ENCODE peak calls at places on chromosome 20, in seven cellular contexts. One of them, this sample, is unnamed.

GRCh38 chr20:22557403-22558276 is 26.7 kb downstream of the FOXA2 start:
- DNase-seq in astrocyte of the cerebellum: no peak
- DNase-seq in lung microvascular endothelial cell: no peak
- DNase-seq in ACHN: no peak
- DNase-seq in HepG2: no peak
- DNase-seq in Calu3: no peak
- DNase-seq in AG08396: no peak
- DNase-seq in this sample: no peak

GRCh38 chr20:43188861-43189613 is 669 bp downstream of the PTPRT start:
- DNase-seq in astrocyte of the cerebellum: no peak
- DNase-seq in lung microvascular endothelial cell: no peak
- DNase-seq in ACHN: no peak
- DNase-seq in HepG2: no peak
- DNase-seq in Calu3: no peak
- DNase-seq in AG08396: peak; percentile 13
- DNase-seq in this sample: no peak

GRCh38 chr20:20821496-20822260 is 109.2 kb upstream of the RALGAPA2 start:
- DNase-seq in astrocyte of the cerebellum: no peak
- DNase-seq in lung microvascular endothelial cell: no peak
- DNase-seq in ACHN: no peak
- DNase-seq in HepG2: no peak
- DNase-seq in Calu3: no peak
- DNase-seq in AG08396: no peak
- DNase-seq in this sample: no peak

GRCh38 chr20:24160563-24161355 is 172.2 kb upstream of the GGTLC1 start:
- DNase-seq in astrocyte of the cerebellum: peak; percentile 76
- DNase-seq in lung microvascular endothelial cell: peak; percentile 61
- DNase-seq in ACHN: peak; percentile 38
- DNase-seq in HepG2: peak; percentile 39
- DNase-seq in Calu3: peak; percentile 10
- DNase-seq in AG08396: peak; percentile 63
- DNase-seq in this sample: peak; percentile 74

GRCh38 chr20:57076951-57077350 is 189.5 kb downstream of the BMP7 start:
- DNase-seq in astrocyte of the cerebellum: no peak
- DNase-seq in lung microvascular endothelial cell: no peak
- DNase-seq in ACHN: no peak
- DNase-seq in HepG2: no peak
- DNase-seq in Calu3: no peak
- DNase-seq in AG08396: no peak
- DNase-seq in this sample: no peak

GRCh38 chr20:18738055-18738454 is 75.5 kb upstream of the SCP2D1 start:
- DNase-seq in astrocyte of the cerebellum: no peak
- DNase-seq in lung microvascular endothelial cell: no peak
- DNase-seq in ACHN: no peak
- DNase-seq in HepG2: no peak
- DNase-seq in Calu3: peak; percentile 4
- DNase-seq in AG08396: no peak
- DNase-seq in this sample: peak; percentile 24

GRCh38 chr20:49377326-49377725 is 99.5 kb upstream of the ZNFX1 start:
- DNase-seq in astrocyte of the cerebellum: no peak
- DNase-seq in lung microvascular endothelial cell: no peak
- DNase-seq in ACHN: no peak
- DNase-seq in HepG2: no peak
- DNase-seq in Calu3: no peak
- DNase-seq in AG08396: no peak
- DNase-seq in this sample: no peak

GRCh38 chr20:41004561-41005360 is 23.9 kb upstream of the TOP1 start:
- DNase-seq in astrocyte of the cerebellum: no peak
- DNase-seq in lung microvascular endothelial cell: peak; percentile 47
- DNase-seq in ACHN: no peak
- DNase-seq in HepG2: no peak
- DNase-seq in Calu3: no peak
- DNase-seq in AG08396: no peak
- DNase-seq in this sample: no peak

GRCh38 chr20:57654998-57655811 is 35.0 kb upstream of the ZBP1 start:
- DNase-seq in astrocyte of the cerebellum: no peak
- DNase-seq in lung microvascular endothelial cell: no peak
- DNase-seq in ACHN: no peak
- DNase-seq in HepG2: no peak
- DNase-seq in Calu3: peak; percentile 20
- DNase-seq in AG08396: peak; percentile 10
- DNase-seq in this sample: no peak

GRCh38 chr20:60035486-60035885 is 77.3 kb downstream of the CDH26 start:
- DNase-seq in astrocyte of the cerebellum: no peak
- DNase-seq in lung microvascular endothelial cell: no peak
- DNase-seq in ACHN: no peak
- DNase-seq in HepG2: no peak
- DNase-seq in Calu3: no peak
- DNase-seq in AG08396: no peak
- DNase-seq in this sample: no peak

GRCh38 chr20:41494451-41494850 is 123.7 kb downstream of the CHD6 start:
- DNase-seq in astrocyte of the cerebellum: no peak
- DNase-seq in lung microvascular endothelial cell: no peak
- DNase-seq in ACHN: no peak
- DNase-seq in HepG2: no peak
- DNase-seq in Calu3: no peak
- DNase-seq in AG08396: no peak
- DNase-seq in this sample: no peak

GRCh38 chr20:31833130-31833930 is 12.1 kb downstream of the FOXS1 start:
- DNase-seq in astrocyte of the cerebellum: no peak
- DNase-seq in lung microvascular endothelial cell: peak; percentile 69
- DNase-seq in ACHN: peak; percentile 57
- DNase-seq in HepG2: peak; percentile 74
- DNase-seq in Calu3: peak; percentile 84
- DNase-seq in AG08396: peak; percentile 63
- DNase-seq in this sample: peak; percentile 79

GRCh38 chr20:24993337-24994185 is 1.0 kb upstream of the APMAP start:
- DNase-seq in astrocyte of the cerebellum: peak; percentile 37
- DNase-seq in lung microvascular endothelial cell: peak; percentile 65
- DNase-seq in ACHN: peak; percentile 62
- DNase-seq in HepG2: peak; percentile 57
- DNase-seq in Calu3: no peak
- DNase-seq in AG08396: peak; percentile 54
- DNase-seq in this sample: peak; percentile 42

GRCh38 chr20:881051-881820 is 34.9 kb downstream of the ANGPT4 start:
- DNase-seq in astrocyte of the cerebellum: no peak
- DNase-seq in lung microvascular endothelial cell: no peak
- DNase-seq in ACHN: peak; percentile 52
- DNase-seq in HepG2: no peak
- DNase-seq in Calu3: peak; percentile 58
- DNase-seq in AG08396: peak; percentile 37
- DNase-seq in this sample: no peak

GRCh38 chr20:48398506-48399449 is 429.0 kb downstream of the PREX1 start:
- DNase-seq in astrocyte of the cerebellum: no peak
- DNase-seq in lung microvascular endothelial cell: no peak
- DNase-seq in ACHN: no peak
- DNase-seq in HepG2: peak; percentile 80
- DNase-seq in Calu3: no peak
- DNase-seq in AG08396: no peak
- DNase-seq in this sample: peak; percentile 28

GRCh38 chr20:9518776-9519175 is 4.4 kb downstream of the LAMP5 start:
- DNase-seq in astrocyte of the cerebellum: no peak
- DNase-seq in lung microvascular endothelial cell: no peak
- DNase-seq in ACHN: no peak
- DNase-seq in HepG2: no peak
- DNase-seq in Calu3: no peak
- DNase-seq in AG08396: no peak
- DNase-seq in this sample: no peak

GRCh38 chr20:38947931-38948362 is 14.2 kb upstream of the DHX35 start:
- DNase-seq in astrocyte of the cerebellum: no peak
- DNase-seq in lung microvascular endothelial cell: no peak
- DNase-seq in ACHN: no peak
- DNase-seq in HepG2: no peak
- DNase-seq in Calu3: no peak
- DNase-seq in AG08396: no peak
- DNase-seq in this sample: no peak

GRCh38 chr20:50900261-50900660 is 31.0 kb downstream of the ADNP start:
- DNase-seq in astrocyte of the cerebellum: no peak
- DNase-seq in lung microvascular endothelial cell: no peak
- DNase-seq in ACHN: no peak
- DNase-seq in HepG2: no peak
- DNase-seq in Calu3: no peak
- DNase-seq in AG08396: no peak
- DNase-seq in this sample: no peak